ENCODE peak calls at places on chromosomes 4 and X, in six cellular contexts. S is transverse colon, F is tibial artery, V is HCT116, G is A549, H is IMR-90. I is an unnamed sample. For H3K4me1, the result is how much of the 10 kb centered on the place peaks cover.

GRCh38 chr4:109978704-109979103 is 66.0 kb downstream of the EGF start:
- DNase-seq in S (no peak), F (no peak), V (no peak), G (no peak), H (no peak), I (no peak)

GRCh38 chrX:10158279-10158939 is 1.6 kb downstream of the CLCN4 start:
- DNase-seq in S (no peak), F (no peak), V (no peak), G (no peak), H (no peak), I (peak)

GRCh38 chrX:15714529-15714928 is 23.5 kb upstream of the CA5B start:
- DNase-seq in S (no peak), F (no peak), V (no peak), G (no peak), H (no peak), I (peak)

GRCh38 chr4:154595807-154596206 is 5.3 kb upstream of the FGA start:
- DNase-seq in S (no peak), F (no peak), V (no peak), G (peak), H (no peak), I (no peak)

GRCh38 chrX:18424482-18425198 is 768 bp upstream of the CDKL5 start:
- DNase-seq in S (peak), F (no peak), V (no peak), G (peak), H (peak), I (peak)

GRCh38 chr4:85000343-85000742 is 33.9 kb upstream of the WDFY3 start:
- DNase-seq in S (no peak), F (no peak), V (no peak), G (no peak), H (no peak), I (no peak)

GRCh38 chr4:187995322-187996207 is at the start of gene ZFP42:
- DNase-seq in S (peak), F (no peak), V (no peak), G (no peak), H (no peak), I (no peak)

GRCh38 chrX:123860983-123861382 is 1.1 kb downstream of the XIAP start:
- DNase-seq in S (no peak), F (no peak), V (no peak), G (no peak), H (peak), I (no peak)

GRCh38 chrX:134460861-134461218 is 875 bp downstream of the HPRT1 start:
- DNase-seq in S (no peak), F (no peak), V (no peak), G (peak), H (peak), I (no peak)

GRCh38 chrX:85963736-85964135 is 83.6 kb downstream of the CHM start:
- DNase-seq in S (no peak), F (no peak), V (no peak), G (peak), H (peak), I (no peak)

GRCh38 chrX:155048997-155049619 is 21.8 kb downstream of the CMC4 start:
- DNase-seq in S (peak), F (no peak), V (no peak), G (peak), H (peak), I (peak)

GRCh38 chr4:68433582-68433981 is 13.7 kb upstream of the TMPRSS11E start:
- DNase-seq in S (no peak), F (no peak), V (no peak), G (no peak), H (no peak), I (no peak)

GRCh38 chrX:115018944-115019343 is 1.5 kb upstream of the IL13RA2 start:
- DNase-seq in S (no peak), F (no peak), V (no peak), G (no peak), H (no peak), I (no peak)

GRCh38 chrX:52576946-52577345 is 60.1 kb upstream of the XAGE1B start:
- DNase-seq in S (peak), F (no peak), V (no peak), G (no peak), H (no peak), I (no peak)

GRCh38 chrX:19225906-19226305 is 103.6 kb upstream of the ADGRG2 start:
- DNase-seq in S (no peak), F (no peak), V (no peak), G (peak), H (peak), I (no peak)

GRCh38 chr4:76498550-76498949 is 63.5 kb downstream of the SHROOM3 start:
- DNase-seq in S (no peak), F (no peak), V (no peak), G (no peak), H (no peak), I (no peak)

GRCh38 chr4:55397521-55398321 is 2.0 kb downstream of the TMEM165 start:
- DNase-seq in S (no peak), F (no peak), V (no peak), G (no peak), H (peak), I (no peak)

GRCh38 chr4:55398461-55398860 is 2.7 kb downstream of the TMEM165 start:
- DNase-seq in S (no peak), F (no peak), V (no peak), G (no peak), H (peak), I (no peak)

GRCh38 chr4:55397024-55397520 is 1.3 kb downstream of the TMEM165 start:
- DNase-seq in S (no peak), F (no peak), V (no peak), G (no peak), H (no peak), I (no peak)

GRCh38 chr4:55398966-55399365 is 3.2 kb downstream of the TMEM165 start:
- DNase-seq in S (no peak), F (no peak), V (no peak), G (no peak), H (peak), I (no peak)

DNA sequence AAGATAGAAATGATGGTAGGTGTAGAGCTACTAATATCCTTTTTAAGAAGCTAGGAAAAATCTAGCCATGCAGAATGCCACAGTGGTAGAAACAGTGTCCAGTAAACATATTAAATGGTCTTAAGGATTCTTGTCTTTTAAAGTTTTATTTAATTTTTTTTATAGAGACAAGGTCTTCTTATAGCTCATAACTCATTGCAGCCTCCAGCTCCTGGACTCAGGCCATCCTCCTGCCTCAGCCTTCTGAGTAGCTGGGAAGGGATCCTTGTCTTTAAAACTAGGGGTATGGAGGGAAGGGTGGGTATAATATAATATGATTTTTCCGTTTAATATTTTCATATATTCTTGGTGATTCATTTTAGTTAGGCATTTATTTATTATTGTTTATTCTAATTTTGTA is 3.8 kb downstream of the TMEM165 start:
- DNase-seq in S (no peak), F (no peak), V (no peak), G (no peak), H (no peak), I (no peak)
- H3K4me3 ChIP-seq in S (no peak), F (no peak), V (no peak), G (no peak), H (no peak), I (peak)

GRCh38 chr4:164439037-164439436 is 314.9 kb upstream of the SMIM31 start:
- DNase-seq in S (no peak), F (no peak), V (no peak), G (no peak), H (no peak), I (no peak)

GRCh38 chr4:164442167-164442566 is 311.8 kb upstream of the SMIM31 start:
- DNase-seq in S (no peak), F (no peak), V (no peak), G (no peak), H (peak), I (no peak)

GRCh38 chr4:164440196-164440595 is 313.7 kb upstream of the SMIM31 start:
- DNase-seq in S (no peak), F (no peak), V (no peak), G (no peak), H (peak), I (no peak)

GRCh38 chr4:164441131-164441530 is 312.8 kb upstream of the SMIM31 start:
- DNase-seq in S (no peak), F (no peak), V (no peak), G (no peak), H (no peak), I (no peak)

GRCh38 chr4:164438321-164438720 is 315.6 kb upstream of the SMIM31 start:
- DNase-seq in S (no peak), F (no peak), V (no peak), G (no peak), H (peak), I (no peak)
- TF ChIP-seq CTCF in S (no peak), F (no peak), V (no peak), G (no peak), H (no peak), I (no peak)

GRCh38 chrX:46579250-46579649 is 5.7 kb downstream of the CHST7 start:
- DNase-seq in S (no peak), F (no peak), V (no peak), G (no peak), H (no peak), I (no peak)

GRCh38 chrX:46575586-46575985 is 2.0 kb downstream of the CHST7 start:
- DNase-seq in S (no peak), F (no peak), V (no peak), G (no peak), H (no peak), I (no peak)

GRCh38 chrX:46575991-46576392 is 2.4 kb downstream of the CHST7 start:
- DNase-seq in S (no peak), F (peak), V (no peak), G (no peak), H (peak), I (no peak)

GRCh38 chrX:46576458-46576857 is 2.9 kb downstream of the CHST7 start:
- DNase-seq in S (no peak), F (peak), V (no peak), G (no peak), H (no peak), I (no peak)

DNA sequence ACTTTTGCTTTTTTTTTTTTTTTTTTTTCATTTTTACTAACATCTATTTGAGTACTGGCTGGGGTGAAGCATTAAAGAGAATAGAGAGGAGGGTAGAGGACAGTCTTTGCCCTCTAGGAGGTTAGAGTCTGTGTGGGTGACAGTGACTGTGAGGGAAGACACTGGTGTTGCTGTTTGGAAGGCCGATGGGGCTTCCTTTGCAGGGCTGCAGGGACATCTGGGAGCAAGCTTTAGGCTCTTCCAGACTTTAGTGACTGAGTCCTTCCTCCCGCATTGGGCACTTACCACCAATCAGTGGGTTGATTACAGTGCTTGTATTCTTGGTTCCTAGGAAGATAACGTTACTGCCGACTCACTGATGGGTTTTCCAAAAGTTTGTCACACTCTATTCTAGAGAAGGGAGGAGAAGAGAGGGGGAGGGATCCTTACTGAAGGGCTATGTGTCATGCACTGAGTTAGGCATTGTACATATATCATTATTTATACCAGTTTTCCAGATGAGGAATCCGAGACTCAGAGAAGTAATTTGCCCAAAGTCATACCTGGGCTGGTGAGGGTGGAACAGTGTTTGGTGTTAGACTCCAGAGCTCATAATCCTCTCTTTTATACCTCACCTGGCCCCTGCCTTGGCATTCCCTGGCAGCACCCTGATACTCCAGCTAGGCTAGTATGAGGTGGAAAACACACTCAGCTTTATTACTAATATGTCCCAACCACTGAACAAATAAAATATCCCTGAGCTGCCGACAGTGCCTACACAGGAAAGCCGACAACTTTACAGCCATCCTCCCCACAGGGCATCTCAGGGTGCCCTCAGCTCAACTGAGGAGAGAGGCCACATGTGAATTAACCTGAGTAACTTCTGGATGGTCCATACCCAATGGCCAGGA is 3.8 kb downstream of the CHST7 start:
- DNase-seq in S (no peak), F (no peak), V (no peak), G (no peak), H (peak), I (no peak)
- H3K4me1 ChIP-seq in S (under half), F (under half), V (under half), G (under half), H (under half), I (under half)

GRCh38 chr4:168478868-168479267 is 1.4 kb downstream of the DDX60L start:
- DNase-seq in S (no peak), F (no peak), V (no peak), G (no peak), H (no peak), I (no peak)
- H3K4me3 ChIP-seq in S (no peak), F (no peak), V (no peak), G (no peak), H (no peak), I (no peak)

DNA sequence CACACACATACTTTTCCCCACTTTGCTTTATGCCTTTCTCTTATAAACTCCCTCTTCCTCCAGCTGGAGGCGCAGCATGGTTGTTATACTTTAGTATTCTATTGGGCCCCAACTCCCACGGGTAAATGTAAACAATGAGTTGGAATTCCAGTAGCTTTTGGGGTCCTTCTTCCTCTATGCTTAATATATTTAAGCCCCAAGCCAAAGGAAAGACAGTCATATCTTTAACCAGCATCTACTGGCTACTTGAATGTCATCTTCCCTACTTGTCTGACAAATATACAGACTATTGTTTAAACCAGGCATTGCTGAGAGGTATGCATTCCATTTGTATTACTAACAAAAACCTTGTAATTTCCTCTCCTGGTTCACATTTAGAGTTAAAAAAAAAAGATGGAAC is 72.9 kb downstream of the WDR19 start:
- DNase-seq in S (no peak), F (no peak), V (no peak), G (peak), H (peak), I (no peak)
- TF ChIP-seq CTCF in S (no peak), F (no peak), V (peak), G (peak), H (peak), I (no peak)

DNA sequence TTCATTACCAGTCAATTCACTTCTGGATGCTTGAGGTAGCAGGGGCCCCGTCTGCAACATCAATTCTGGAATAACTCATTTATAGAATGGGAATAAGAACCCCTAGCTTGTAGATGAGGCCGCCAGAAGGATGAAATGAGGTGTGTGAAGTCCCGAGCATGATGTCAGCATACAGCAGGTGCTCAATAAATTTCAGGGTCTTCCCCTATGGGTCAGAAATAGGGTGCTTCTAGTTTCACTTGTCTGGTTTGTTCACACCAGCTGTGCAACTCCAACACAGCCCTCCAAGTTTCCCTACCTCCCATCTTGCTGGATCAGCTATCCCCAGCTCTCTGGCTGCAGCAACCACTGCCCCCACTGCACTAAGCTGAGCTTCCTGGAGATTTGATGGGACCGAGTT is 13.5 kb downstream of the SLC2A9 start:
- DNase-seq in S (no peak), F (no peak), V (no peak), G (no peak), H (no peak), I (no peak)
- H3K4me1 ChIP-seq in S (under half), F (under half), V (under half), G (under half), H (under half), I (under half)

DNA sequence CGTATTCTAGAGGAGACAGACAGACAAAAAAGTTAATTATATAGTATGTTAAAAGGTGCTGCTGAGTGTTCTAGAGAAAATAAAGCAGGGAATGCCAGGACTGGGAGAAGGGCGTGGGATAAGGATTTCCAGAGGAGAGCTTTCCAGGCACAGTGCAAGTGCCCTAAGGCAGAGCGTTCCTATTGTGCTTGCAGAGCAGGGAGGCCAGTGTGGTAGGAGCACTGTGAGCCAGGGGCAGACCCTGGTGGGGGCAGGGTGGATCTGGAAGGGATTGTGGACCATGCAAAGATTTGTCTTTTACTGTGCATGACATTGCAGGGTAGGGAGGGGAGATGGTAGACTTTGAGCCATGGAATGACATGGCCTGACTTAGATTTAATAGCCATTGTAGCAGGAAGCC is 25.8 kb downstream of the EXOC1 start:
- DNase-seq in S (no peak), F (no peak), V (no peak), G (no peak), H (no peak), I (no peak)
- H3K4me3 ChIP-seq in S (no peak), F (no peak), V (no peak), G (no peak), H (no peak), I (no peak)

GRCh38 chr4:169774466-169775445 is 17.0 kb upstream of the HPF1 start:
- DNase-seq in S (no peak), F (no peak), V (no peak), G (no peak), H (no peak), I (peak)
- TF ChIP-seq CTCF in S (no peak), F (no peak), V (no peak), G (no peak), H (peak), I (no peak)

GRCh38 chr4:189941005-189941450 is 356 bp downstream of the FRG1 start:
- DNase-seq in S (no peak), F (no peak), V (no peak), G (no peak), H (no peak), I (no peak)
- H3K4me1 ChIP-seq in S (under half), F (under half), V (under half), G (under half), H (under half), I (under half)

GRCh38 chrX:40734956-40735317 is 405 bp downstream of the MED14 start:
- DNase-seq in S (peak), F (no peak), V (no peak), G (peak), H (no peak), I (no peak)

GRCh38 chrX:40736170-40736505 is 796 bp upstream of the MED14 start:
- DNase-seq in S (no peak), F (no peak), V (no peak), G (no peak), H (no peak), I (no peak)

GRCh38 chrX:40733691-40734090 is 1.7 kb downstream of the MED14 start:
- DNase-seq in S (no peak), F (no peak), V (no peak), G (no peak), H (no peak), I (no peak)

GRCh38 chrX:40729923-40730584 is 5.3 kb downstream of the MED14 start:
- DNase-seq in S (peak), F (no peak), V (no peak), G (no peak), H (no peak), I (no peak)

GRCh38 chrX:40735318-40736169 is at the start of gene MED14:
- DNase-seq in S (peak), F (peak), V (peak), G (peak), H (peak), I (peak)
- H3K4me3 ChIP-seq in S (peak), F (peak), V (peak), G (peak), H (peak), I (peak)